ENCODE peak calls at places on chromosomes 7 and 10, in six cellular contexts. K is cardiac muscle cell, V is upper lobe of left lung, M is AG09319, O is PC-3, W is endothelial cell of umbilical vein. F is an unnamed sample.

GRCh38 chr10:76327441-76327840 is 896.0 kb downstream of the LRMDA start:
- DNase-seq in K (no peak), V (no peak), M (no peak), O (peak; percentile 95), W (no peak), F (no peak)

GRCh38 chr7:139681812-139682135 is 96.0 kb downstream of the HIPK2 start:
- DNase-seq in K (no peak), V (no peak), M (no peak), O (no peak), W (no peak), F (no peak)

GRCh38 chr10:126014309-126014708 is 117.9 kb downstream of the FANK1 start:
- DNase-seq in K (no peak), V (no peak), M (peak; percentile 76), O (peak; percentile 51), W (no peak), F (peak; percentile 30)

GRCh38 chr10:110279062-110279986 is 25.4 kb downstream of the SMNDC1 start:
- DNase-seq in K (peak; percentile 72), V (peak; percentile 53), M (peak; percentile 47), O (peak; percentile 62), W (peak; percentile 76), F (peak; percentile 40)

GRCh38 chr7:19663816-19664531 is 44.9 kb downstream of the POLR1F start:
- DNase-seq in K (no peak), V (no peak), M (no peak), O (peak; percentile 75), W (no peak), F (no peak)

GRCh38 chr10:63757067-63757466 is 235.9 kb downstream of the REEP3 start:
- DNase-seq in K (no peak), V (no peak), M (no peak), O (peak; percentile 68), W (no peak), F (no peak)

GRCh38 chr7:1320616-1321289 is 88.1 kb downstream of the UNCX start:
- DNase-seq in K (no peak), V (no peak), M (no peak), O (no peak), W (no peak), F (no peak)

GRCh38 chr7:129664029-129665012 is 52.8 kb downstream of the NRF1 start:
- DNase-seq in K (peak; percentile 40), V (no peak), M (peak; percentile 34), O (peak; percentile 68), W (peak; percentile 75), F (peak; percentile 53)

GRCh38 chr10:77157248-77158019 is 480.2 kb downstream of the KCNMA1 start:
- DNase-seq in K (no peak), V (no peak), M (no peak), O (no peak), W (no peak), F (no peak)

GRCh38 chr7:51482976-51483375 is 166.4 kb upstream of the COBL start:
- DNase-seq in K (no peak), V (no peak), M (no peak), O (no peak), W (no peak), F (no peak)

GRCh38 chr10:18340496-18341051 is 200.3 kb downstream of the CACNB2 start:
- DNase-seq in K (peak; percentile 67), V (no peak), M (no peak), O (no peak), W (no peak), F (no peak)

GRCh38 chr7:34807548-34808340 is 149.7 kb downstream of the NPSR1 start:
- DNase-seq in K (no peak), V (no peak), M (no peak), O (no peak), W (no peak), F (no peak)

GRCh38 chr7:80134105-80134535 is 511 bp upstream of the GNAI1 start:
- DNase-seq in K (no peak), V (no peak), M (no peak), O (no peak), W (peak; percentile 64), F (no peak)

GRCh38 chr7:73397936-73398335 is 35.6 kb upstream of the FZD9 start:
- DNase-seq in K (peak; percentile 20), V (no peak), M (no peak), O (no peak), W (no peak), F (no peak)

GRCh38 chr7:112157072-112157471 is 49.1 kb downstream of the DOCK4 start:
- DNase-seq in K (no peak), V (no peak), M (no peak), O (peak; percentile 48), W (no peak), F (no peak)

GRCh38 chr10:77925410-77925794 is 1.2 kb downstream of the DLG5 start:
- DNase-seq in K (no peak), V (no peak), M (no peak), O (peak; percentile 80), W (peak; percentile 17), F (no peak)

GRCh38 chr7:90172121-90172520 is 17.9 kb downstream of the STEAP1 start:
- DNase-seq in K (no peak), V (no peak), M (no peak), O (no peak), W (no peak), F (no peak)

GRCh38 chr10:133388265-133388972 is 5.5 kb upstream of the MTG1 start:
- DNase-seq in K (no peak), V (no peak), M (no peak), O (peak; percentile 16), W (no peak), F (no peak)

GRCh38 chr7:127066974-127067373 is 185.8 kb downstream of the GRM8 start:
- DNase-seq in K (peak; percentile 25), V (no peak), M (no peak), O (no peak), W (no peak), F (no peak)
- TF ChIP-seq CTCF in K (no peak), V (no peak), M (no peak), O (no peak), W (no peak), F (no peak)

GRCh38 chr7:132578050-132578370 is 1.7 kb upstream of the PLXNA4 start:
- DNase-seq in K (no peak), V (no peak), M (no peak), O (no peak), W (no peak), F (no peak)

GRCh38 chr7:132578826-132579225 is 2.6 kb upstream of the PLXNA4 start:
- DNase-seq in K (no peak), V (no peak), M (no peak), O (no peak), W (no peak), F (no peak)

GRCh38 chr7:132575987-132576722 is at the start of gene PLXNA4:
- DNase-seq in K (peak; percentile 52), V (no peak), M (no peak), O (peak; percentile 28), W (peak; percentile 32), F (no peak)

GRCh38 chr7:132576723-132577089 is 436 bp upstream of the PLXNA4 start:
- DNase-seq in K (peak; percentile 42), V (no peak), M (no peak), O (no peak), W (no peak), F (no peak)

DNA sequence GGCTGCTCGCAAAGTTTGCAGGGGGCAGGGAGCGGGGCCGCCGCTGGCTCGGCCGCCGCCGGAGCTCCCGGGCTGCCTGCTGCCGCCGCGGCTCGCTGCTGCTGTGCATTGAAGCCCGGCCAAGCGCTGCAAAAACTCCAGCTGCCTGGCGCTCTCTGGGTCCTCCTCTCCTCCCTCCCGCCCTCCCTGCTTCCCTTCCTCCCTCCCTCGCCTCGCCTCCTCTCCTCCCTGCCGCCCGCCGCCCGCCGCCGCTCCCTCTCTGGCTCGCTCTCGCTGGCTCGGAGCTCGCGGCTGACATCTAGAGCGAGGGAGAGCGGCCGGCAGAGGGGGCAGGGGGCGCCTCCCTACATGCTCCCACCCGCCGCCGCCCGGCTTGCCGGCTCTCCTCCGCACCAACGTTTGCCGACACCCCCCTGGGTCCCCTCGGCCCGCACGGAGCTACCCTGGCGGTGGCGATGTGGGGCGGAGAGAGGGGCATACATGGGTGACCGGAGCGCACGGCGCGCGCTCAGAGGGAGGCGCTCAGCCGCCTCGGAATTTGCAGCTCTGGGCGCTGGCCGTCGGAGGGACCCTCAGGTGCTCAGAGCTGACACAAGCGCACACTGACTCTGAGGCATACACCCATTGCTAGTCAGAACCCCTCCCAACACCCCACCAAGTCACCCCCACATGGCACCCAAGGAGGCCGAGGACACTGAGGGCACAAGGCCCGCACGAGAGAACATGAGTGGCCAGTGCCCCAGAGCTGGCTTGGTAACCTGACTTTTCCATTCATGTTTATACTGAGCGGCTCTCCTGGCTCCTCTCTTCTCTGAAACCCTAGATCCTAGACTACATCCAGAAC is 1.2 kb upstream of the PLXNA4 start:
- DNase-seq in K (peak; percentile 90), V (no peak), M (peak; percentile 7), O (peak; percentile 21), W (peak; percentile 74), F (no peak)
- TF ChIP-seq CTCF in K (peak; percentile 18), V (no peak), M (no peak), O (peak; percentile 21), W (peak; percentile 15), F (no peak)

DNA sequence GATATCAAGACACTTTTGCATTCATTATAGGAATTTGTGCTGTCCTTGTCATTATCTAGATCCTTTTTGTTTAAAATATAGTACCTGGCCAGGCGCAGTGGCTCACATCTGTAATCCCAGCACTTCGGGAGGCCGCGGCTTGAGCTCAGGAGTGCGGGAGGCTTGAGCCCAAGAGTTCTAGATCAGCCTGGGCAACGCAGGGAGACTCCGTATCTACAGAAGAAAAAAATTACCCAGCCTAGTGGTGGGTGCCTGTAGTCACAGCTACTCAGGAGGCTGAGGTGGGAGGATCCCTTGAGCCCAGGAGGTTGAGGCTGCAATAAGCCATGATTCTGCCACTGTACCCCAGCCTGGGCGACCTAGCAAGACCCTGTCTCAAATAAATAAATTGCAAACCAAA is 621 bp upstream of the MORN4 start:
- DNase-seq in K (no peak), V (no peak), M (no peak), O (peak; percentile 20), W (no peak), F (no peak)
- TF ChIP-seq CTCF in K (peak; percentile 8), V (peak; percentile 18), M (no peak), O (no peak), W (no peak), F (no peak)

GRCh38 chr7:142629588-142630260 is 119.5 kb upstream of the PRSS1 start:
- DNase-seq in K (peak; percentile 30), V (no peak), M (no peak), O (peak; percentile 17), W (no peak), F (peak; percentile 12)

GRCh38 chr7:142628945-142629344 is 120.3 kb upstream of the PRSS1 start:
- DNase-seq in K (no peak), V (no peak), M (no peak), O (no peak), W (no peak), F (no peak)

GRCh38 chr7:142632291-142633134 is 116.8 kb upstream of the PRSS1 start:
- DNase-seq in K (peak; percentile 76), V (peak; percentile 47), M (no peak), O (peak; percentile 87), W (peak; percentile 74), F (peak; percentile 65)

DNA sequence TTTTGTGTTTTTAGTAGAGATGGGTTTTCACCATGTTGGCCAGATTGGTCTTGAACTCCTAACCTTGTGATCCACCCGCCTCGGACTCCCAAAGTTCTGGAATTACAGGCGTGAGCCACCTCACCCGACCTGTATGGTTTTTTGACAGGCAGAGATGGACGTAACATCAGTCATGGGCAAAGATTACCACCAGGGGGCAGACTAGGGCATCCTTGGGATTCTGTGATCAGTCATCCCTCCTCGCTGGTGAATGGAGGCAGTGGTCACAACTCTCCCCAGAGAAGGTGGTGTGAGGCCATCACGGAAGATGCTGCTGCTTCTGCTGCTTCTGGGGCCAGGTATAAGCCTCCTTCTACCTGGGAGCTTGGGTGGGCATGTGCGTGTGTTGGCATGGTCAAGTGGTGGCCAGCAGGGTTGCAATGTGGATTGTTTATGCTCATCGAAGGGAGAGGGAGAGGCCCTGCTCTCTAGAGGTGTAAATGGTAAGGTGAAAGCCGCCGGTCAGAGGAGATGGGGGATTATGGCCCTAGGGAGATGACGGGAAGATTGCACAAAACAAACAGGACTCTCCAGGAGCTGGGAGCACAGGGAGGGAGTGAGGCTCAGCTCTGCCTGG is 122.7 kb upstream of the PRSS1 start:
- DNase-seq in K (peak; percentile 58), V (peak; percentile 27), M (no peak), O (peak; percentile 60), W (peak; percentile 45), F (peak; percentile 17)
- TF ChIP-seq CTCF in K (peak; percentile 60), V (peak; percentile 40), M (peak; percentile 43), O (peak; percentile 63), W (peak; percentile 60), F (peak; percentile 59)

F was measured in HFF-Myc.